ENCODE peak calls at places on chromosomes 6 and 20, in five cellular contexts. Y, V, E, N and Z are unnamed samples.

GRCh38 chr6:31473780-31474725 is 23.9 kb upstream of the MICB start:
- DNase-seq in E (peak; percentile 72), V (no peak), N (peak; percentile 46), Y (no peak), Z (peak; percentile 70)

GRCh38 chr20:57399587-57400261 is 8.5 kb downstream of the RBM38 start:
- DNase-seq in Y (no peak), V (no peak), N (peak; percentile 16), E (no peak), Z (no peak)

GRCh38 chr6:47097092-47097945 is 55.2 kb upstream of the ADGRF1 start:
- DNase-seq in Y (peak; percentile 86), V (peak; percentile 49), N (peak; percentile 85), E (peak; percentile 81), Z (peak; percentile 81)

GRCh38 chr20:44051661-44052000 is 135.4 kb downstream of the JPH2 start:
- DNase-seq in V (no peak), Y (no peak), E (no peak), N (no peak), Z (no peak)

GRCh38 chr20:8267009-8267408 is 134.9 kb downstream of the PLCB1 start:
- DNase-seq in Y (no peak), E (no peak), N (no peak), V (no peak), Z (no peak)

GRCh38 chr6:132058975-132059374 is 107.8 kb upstream of the CCN2 start:
- DNase-seq in Y (peak; percentile 26), E (no peak), N (peak; percentile 42), V (no peak), Z (peak; percentile 18)

GRCh38 chr6:22364314-22364713 is 67.5 kb upstream of the PRL start:
- DNase-seq in E (peak; percentile 59), V (no peak), N (no peak), Y (no peak), Z (no peak)

GRCh38 chr6:135094403-135094821 is 39.8 kb upstream of the HBS1L start:
- DNase-seq in N (peak; percentile 14), Y (no peak), E (peak; percentile 41), V (no peak), Z (peak; percentile 22)

GRCh38 chr6:118509009-118509617 is 39.0 kb upstream of the PLN start:
- DNase-seq in Y (peak; percentile 37), N (peak; percentile 55), V (no peak), E (no peak), Z (peak; percentile 58)

GRCh38 chr6:152356659-152357058 is 280.5 kb downstream of the SYNE1 start:
- DNase-seq in E (peak; percentile 36), Y (peak; percentile 50), V (no peak), N (peak; percentile 47), Z (peak; percentile 59)

GRCh38 chr6:167676000-167676665 is 150.6 kb upstream of the AFDN start:
- DNase-seq in E (no peak), V (no peak), N (no peak), Y (peak; percentile 90), Z (no peak)

GRCh38 chr20:62360854-62361798 is 6.0 kb downstream of the LAMA5 start:
- DNase-seq in V (no peak), N (no peak), Y (no peak), E (no peak), Z (no peak)

GRCh38 chr6:139820191-139820590 is 445.7 kb upstream of the CITED2 start:
- DNase-seq in V (no peak), N (peak; percentile 81), E (peak; percentile 8), Y (peak; percentile 81), Z (peak; percentile 62)

GRCh38 chr6:108800510-108800909 is 47.7 kb upstream of the ARMC2 start:
- DNase-seq in V (no peak), E (no peak), N (peak; percentile 15), Y (no peak), Z (peak; percentile 67)

GRCh38 chr20:3461911-3462677 is 8.7 kb upstream of the ATRN start:
- DNase-seq in Y (peak; percentile 8), N (no peak), V (no peak), E (no peak), Z (no peak)

GRCh38 chr6:170100046-170100445 is 190.8 kb downstream of the DLL1 start:
- DNase-seq in V (no peak), Y (no peak), N (no peak), E (no peak), Z (no peak)

GRCh38 chr20:36848078-36848660 is 27.8 kb upstream of the TLDC2 start:
- DNase-seq in E (no peak), Y (peak; percentile 98), V (no peak), N (peak; percentile 97), Z (peak; percentile 95)

GRCh38 chr6:166169549-166170421 is 2.1 kb upstream of the TBXT start:
- DNase-seq in E (no peak), Y (no peak), N (no peak), V (no peak), Z (no peak)

GRCh38 chr6:112269165-112269564 is 14.8 kb upstream of the LAMA4 start:
- DNase-seq in N (peak; percentile 31), Y (no peak), V (no peak), E (no peak), Z (peak; percentile 76)

GRCh38 chr6:150685860-150686259 is 86.2 kb downstream of the PLEKHG1 start:
- DNase-seq in E (peak; percentile 72), Y (no peak), V (no peak), N (peak; percentile 1), Z (peak; percentile 43)

GRCh38 chr6:170201361-170201760 is 89.5 kb downstream of the DLL1 start:
- DNase-seq in Y (no peak), N (no peak), E (no peak), V (no peak), Z (no peak)

GRCh38 chr20:2128542-2128941 is 26.9 kb downstream of the STK35 start:
- DNase-seq in N (no peak), Y (no peak), E (no peak), V (no peak), Z (no peak)

GRCh38 chr6:3118353-3119039 is at the start of gene BPHL:
- DNase-seq in V (peak; percentile 95), N (peak; percentile 89), Y (peak; percentile 93), E (peak; percentile 94), Z (peak; percentile 97)

GRCh38 chr6:17086469-17086868 is 15.4 kb upstream of the STMND1 start:
- DNase-seq in Y (peak; percentile 78), E (peak; percentile 59), N (peak; percentile 83), V (no peak), Z (peak; percentile 81)

GRCh38 chr20:1588869-1589460 is 30.8 kb downstream of the SIRPB1 start:
- DNase-seq in E (no peak), N (no peak), V (no peak), Y (no peak), Z (no peak)

GRCh38 chr20:43430265-43430664 is 27.4 kb upstream of the SRSF6 start:
- DNase-seq in E (no peak), N (no peak), Y (no peak), V (no peak), Z (no peak)

GRCh38 chr20:37670426-37670825 is 23.4 kb upstream of the CTNNBL1 start:
- DNase-seq in N (no peak), Y (no peak), E (no peak), V (no peak), Z (peak; percentile 61)

GRCh38 chr20:830011-830521 is 3.4 kb upstream of the FAM110A start:
- DNase-seq in N (peak; percentile 60), Y (peak; percentile 26), E (no peak), V (no peak), Z (peak; percentile 86)

GRCh38 chr6:398558-399078 is 7.1 kb downstream of the IRF4 start:
- DNase-seq in Y (no peak), V (no peak), N (no peak), E (no peak), Z (no peak)

DNA sequence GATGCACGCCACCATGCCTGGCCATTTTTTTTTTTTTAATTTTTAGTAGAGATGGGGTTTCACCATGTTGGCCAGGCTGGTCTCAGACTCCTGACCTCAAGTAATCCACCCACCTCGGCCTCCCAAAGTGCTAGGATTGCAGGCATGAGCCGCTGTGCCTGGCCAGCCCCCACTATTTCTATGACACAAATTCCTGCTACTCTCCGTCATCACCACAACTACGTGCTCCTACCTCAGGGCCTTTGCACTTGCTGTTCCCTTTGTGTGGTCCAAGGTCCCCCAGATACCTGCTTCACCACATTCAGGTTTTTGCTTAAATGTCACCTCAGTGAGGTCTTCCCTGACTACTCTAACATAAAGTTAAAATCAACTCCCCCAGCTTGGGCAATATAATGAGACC is 5.2 kb upstream of the CEBPB start:
- DNase-seq in V (no peak), N (no peak), Y (no peak), E (no peak), Z (no peak)
- H2AFZ ChIP-seq in V (no peak overlapping the region), N (no peak overlapping the region), Y (no peak overlapping the region), E (no peak overlapping the region), Z (no peak overlapping the region)

DNA sequence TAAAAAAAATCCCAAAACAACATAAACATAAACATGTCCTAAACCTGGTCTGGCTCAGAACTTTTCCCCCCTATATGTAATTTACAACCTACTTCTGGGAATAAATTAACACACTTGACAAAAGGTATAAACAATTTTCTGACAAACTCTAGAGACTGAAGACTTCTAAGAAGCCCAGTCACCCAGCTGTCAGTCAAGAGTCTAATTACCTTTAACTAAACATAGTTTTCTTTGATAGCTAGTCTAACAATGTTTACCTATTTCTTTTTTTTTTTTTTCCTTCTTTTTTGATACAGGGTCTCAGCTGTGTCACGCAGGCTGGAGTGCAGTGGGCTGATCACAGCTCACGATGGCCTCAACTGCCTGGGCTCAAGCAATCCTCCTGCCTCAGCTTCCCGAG is 1.0 kb upstream of the UBR2 start:
- DNase-seq in N (no peak), V (no peak), Y (no peak), E (no peak), Z (no peak)
- H2AFZ ChIP-seq in N (no peak overlapping the region), V (peak overlapping the region; percentile 89), Y (no peak overlapping the region), E (no peak overlapping the region), Z (peak overlapping the region; percentile 98)

DNA sequence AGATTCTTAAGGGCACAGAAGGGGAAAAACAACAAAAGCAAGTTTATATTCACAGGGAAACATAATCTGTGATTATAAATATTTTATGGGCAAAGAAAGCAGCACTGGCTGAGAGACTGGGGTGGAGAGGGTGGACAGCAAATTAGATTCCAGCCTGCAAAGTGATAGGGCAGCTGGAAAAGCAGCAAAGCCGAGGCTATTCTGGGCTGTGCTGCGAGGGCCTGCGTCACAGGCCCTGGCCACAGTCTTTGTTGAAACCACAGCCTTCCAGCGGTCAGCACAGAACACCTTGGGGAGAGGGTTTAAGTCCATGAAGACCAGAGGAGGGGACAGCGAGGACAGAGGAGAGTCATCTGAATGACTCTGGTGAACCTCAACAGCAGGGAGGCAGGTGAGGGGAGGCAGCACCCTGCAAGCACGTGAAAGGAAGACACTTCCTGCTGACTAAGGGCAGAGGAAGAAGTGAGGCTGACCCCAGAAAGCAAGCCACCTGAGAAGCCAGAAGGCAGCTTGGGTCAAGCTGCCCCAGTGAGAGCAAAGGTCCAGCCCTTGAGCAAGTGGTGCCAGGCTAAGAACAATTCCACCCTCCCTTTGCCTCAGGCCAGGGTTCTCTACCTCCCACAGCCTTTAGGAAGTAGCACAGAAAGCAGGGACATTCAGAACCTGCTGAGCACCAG is 17.1 kb downstream of the MRPL14 start:
- DNase-seq in V (no peak), N (no peak), E (no peak), Y (no peak), Z (no peak)
- H2AFZ ChIP-seq in V (no peak overlapping the region), N (no peak overlapping the region), E (no peak overlapping the region), Y (no peak overlapping the region), Z (no peak overlapping the region)

DNA sequence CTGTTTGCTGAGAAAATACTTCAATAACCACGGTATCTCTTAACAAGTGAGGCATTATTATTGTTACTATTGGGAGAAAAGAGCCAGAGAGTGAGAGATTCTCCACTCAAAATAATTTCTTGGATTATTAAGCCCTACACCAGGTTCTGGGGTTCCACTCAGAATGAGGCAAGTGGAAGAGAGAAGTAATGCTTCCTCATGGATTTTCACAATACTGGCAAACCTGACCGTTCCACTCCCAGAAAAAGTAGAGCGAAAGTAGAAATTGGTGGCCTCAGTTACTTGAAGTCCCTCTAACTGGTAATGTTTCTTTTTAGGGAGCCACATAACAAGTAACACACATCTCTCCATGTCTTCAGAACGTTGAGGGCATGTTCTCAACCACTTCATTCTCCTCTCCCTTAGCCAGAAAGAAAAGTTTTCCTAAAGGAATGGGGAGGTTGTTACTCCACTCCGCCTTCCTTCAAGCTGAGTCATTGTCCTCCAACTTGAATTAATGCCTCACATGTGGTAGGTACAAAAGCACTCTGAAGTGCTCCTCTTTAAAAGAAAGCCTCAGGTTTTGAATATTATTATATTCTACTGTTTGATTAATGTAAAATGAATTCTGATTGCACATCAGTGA is 1.9 kb downstream of the BAG2 start:
- DNase-seq in N (peak; percentile 84), V (no peak), Y (peak; percentile 84), E (peak; percentile 49), Z (peak; percentile 84)
- H2AFZ ChIP-seq in N (no peak overlapping the region), V (no peak overlapping the region), Y (no peak overlapping the region), E (peak overlapping the region; percentile 27), Z (peak overlapping the region; percentile 83)